ENCODE peak calls at places on chromosome 12, in nine cellular contexts. I, Y, C, S, B, R, D, F and L are unnamed samples.

GRCh38 chr12:113186033-113186365 is 478 bp downstream of the RITA1 start:
- DNase-seq in R (no peak), F (no peak), S (peak; percentile 68), D (peak; percentile 31), B (no peak), Y (peak; percentile 83), I (peak; percentile 45), C (peak; percentile 18), L (no peak)

GRCh38 chr12:54374555-54375257 is 9.8 kb downstream of the ZNF385A start:
- DNase-seq in F (no peak), S (no peak), Y (no peak), B (no peak), C (no peak), D (no peak), I (no peak), R (no peak), L (no peak)

GRCh38 chr12:85356596-85357385 is 76.8 kb downstream of the ALX1 start:
- DNase-seq in D (no peak), B (no peak), Y (no peak), I (no peak), C (no peak), F (no peak), S (no peak), R (no peak), L (no peak)

GRCh38 chr12:82650627-82651337 is 35.9 kb upstream of the TMTC2 start:
- DNase-seq in Y (no peak), S (no peak), C (no peak), I (no peak), F (peak; percentile 91), D (peak; percentile 74), R (no peak), B (peak; percentile 88), L (no peak)

GRCh38 chr12:34595749-34596733 is 573.7 kb downstream of the ALG10 start:
- DNase-seq in Y (no peak), S (no peak), R (no peak), B (no peak), C (no peak), F (no peak), D (no peak), I (no peak), L (no peak)

GRCh38 chr12:106118-106561 is 39.6 kb downstream of the IQSEC3 start:
- DNase-seq in C (no peak), S (peak; percentile 94), R (no peak), F (peak; percentile 71), B (no peak), I (peak; percentile 63), Y (peak; percentile 70), D (peak; percentile 17), L (no peak)

GRCh38 chr12:32820376-32820931 is 64.8 kb upstream of the YARS2 start:
- DNase-seq in C (no peak), S (no peak), D (no peak), F (no peak), Y (no peak), R (no peak), B (no peak), I (no peak), L (no peak)

GRCh38 chr12:48936379-48936979 is 11.2 kb upstream of the FKBP11 start:
- DNase-seq in D (peak; percentile 43), Y (peak; percentile 90), S (peak; percentile 74), F (peak; percentile 92), B (peak; percentile 85), C (peak; percentile 79), I (peak; percentile 90), R (peak; percentile 60), L (peak; percentile 81)

GRCh38 chr12:97301576-97301975 is 161.0 kb upstream of the RMST start:
- DNase-seq in Y (no peak), D (no peak), R (no peak), I (no peak), F (no peak), C (no peak), S (no peak), B (no peak), L (no peak)

GRCh38 chr12:3520168-3520567 is 29.2 kb downstream of the PRMT8 start:
- DNase-seq in D (no peak), R (no peak), F (no peak), C (no peak), I (no peak), B (peak; percentile 57), Y (no peak), S (no peak), L (no peak)

GRCh38 chr12:118302053-118302452 is 70.7 kb downstream of the TAOK3 start:
- DNase-seq in S (no peak), C (peak; percentile 53), R (no peak), B (no peak), Y (no peak), F (no peak), D (no peak), I (no peak), L (no peak)

GRCh38 chr12:104930388-104931326 is 27.4 kb downstream of the SLC41A2 start:
- DNase-seq in D (peak; percentile 3), F (no peak), I (no peak), C (peak; percentile 82), Y (no peak), R (no peak), B (no peak), S (no peak), L (peak; percentile 46)

GRCh38 chr12:65649126-65649525 is 175.2 kb upstream of the HMGA2 start:
- DNase-seq in S (no peak), I (no peak), D (no peak), B (peak; percentile 36), F (peak; percentile 61), Y (no peak), C (peak; percentile 100), R (no peak), L (no peak)

GRCh38 chr12:132502149-132502881 is 12.4 kb downstream of the FBRSL1 start:
- DNase-seq in S (peak; percentile 29), C (no peak), Y (peak; percentile 58), I (peak; percentile 72), F (no peak), D (no peak), R (no peak), B (peak; percentile 53), L (no peak)

GRCh38 chr12:132500856-132501180 is 10.9 kb downstream of the FBRSL1 start:
- DNase-seq in B (no peak), C (no peak), R (no peak), S (no peak), I (no peak), F (no peak), D (no peak), Y (no peak), L (no peak)

GRCh38 chr12:132501189-132501940 is 11.4 kb downstream of the FBRSL1 start:
- DNase-seq in R (no peak), F (no peak), S (no peak), D (no peak), Y (no peak), C (no peak), B (no peak), I (peak; percentile 36), L (no peak)

GRCh38 chr12:132498931-132499330 is 9.0 kb downstream of the FBRSL1 start:
- DNase-seq in Y (no peak), C (no peak), D (no peak), R (no peak), I (no peak), S (no peak), F (no peak), B (no peak), L (no peak)

GRCh38 chr12:132500137-132500855 is 10.3 kb downstream of the FBRSL1 start:
- DNase-seq in S (no peak), C (no peak), D (no peak), F (no peak), R (no peak), B (no peak), Y (peak; percentile 50), I (no peak), L (no peak)
- H3K4me1 ChIP-seq in S (peaks cover 6% of the 10 kb centered on the region), C (peaks cover 2% of the 10 kb centered on the region), D (peaks cover 37% of the 10 kb centered on the region), F (peaks cover 55% of the 10 kb centered on the region), R (peaks cover 60% of the 10 kb centered on the region), B (peaks cover 10% of the 10 kb centered on the region), Y (peaks cover 15% of the 10 kb centered on the region), I (peaks cover 18% of the 10 kb centered on the region), L (peaks cover 4% of the 10 kb centered on the region)

GRCh38 chr12:102498471-102498870 is 18.1 kb upstream of the IGF1 start:
- DNase-seq in I (no peak), Y (no peak), B (no peak), D (no peak), F (no peak), S (no peak), C (no peak), R (no peak), L (no peak)

GRCh38 chr12:102501773-102502172 is 21.4 kb upstream of the IGF1 start:
- DNase-seq in R (no peak), D (no peak), F (no peak), B (no peak), C (no peak), I (no peak), S (no peak), Y (no peak), L (no peak)

GRCh38 chr12:102496571-102496970 is 16.2 kb upstream of the IGF1 start:
- DNase-seq in C (no peak), F (no peak), R (no peak), I (no peak), B (no peak), S (no peak), Y (no peak), D (no peak), L (no peak)
- H3K4me3 ChIP-seq in C (no peak overlapping the region), F (no peak overlapping the region), R (no peak overlapping the region), I (no peak overlapping the region), B (no peak overlapping the region), S (no peak overlapping the region), Y (no peak overlapping the region), D (no peak overlapping the region), L (no peak overlapping the region)

GRCh38 chr12:6323340-6323994 is 13.0 kb downstream of the PLEKHG6 start:
- DNase-seq in B (no peak), I (peak; percentile 81), F (no peak), C (peak; percentile 94), D (peak; percentile 78), Y (peak; percentile 64), R (peak; percentile 27), S (peak; percentile 77), L (peak; percentile 54)

GRCh38 chr12:6326316-6326959 is 15.4 kb downstream of the TNFRSF1A start:
- DNase-seq in R (no peak), Y (peak; percentile 85), S (peak; percentile 51), C (peak; percentile 52), B (no peak), D (peak; percentile 65), I (peak; percentile 83), F (no peak), L (no peak)

GRCh38 chr12:6327159-6327558 is 14.7 kb downstream of the TNFRSF1A start:
- DNase-seq in Y (no peak), F (no peak), I (no peak), D (no peak), C (no peak), S (no peak), R (no peak), B (no peak), L (no peak)

GRCh38 chr12:6323995-6324711 is 13.7 kb downstream of the PLEKHG6 start:
- DNase-seq in Y (no peak), I (no peak), R (no peak), S (no peak), F (no peak), D (no peak), B (no peak), C (no peak), L (no peak)

GRCh38 chr12:6324936-6325750 is 14.7 kb downstream of the PLEKHG6 start:
- DNase-seq in I (no peak), S (no peak), F (no peak), B (no peak), Y (no peak), D (no peak), C (no peak), R (no peak), L (no peak)
- H3K4me1 ChIP-seq in I (peaks cover 33% of the 10 kb centered on the region), S (peaks cover 33% of the 10 kb centered on the region), F (peaks cover 12% of the 10 kb centered on the region), B (peaks cover 8% of the 10 kb centered on the region), Y (peaks cover 39% of the 10 kb centered on the region), D (peaks cover 46% of the 10 kb centered on the region), C (peaks cover 25% of the 10 kb centered on the region), R (peaks cover 22% of the 10 kb centered on the region), L (peaks cover 33% of the 10 kb centered on the region)

GRCh38 chr12:79692249-79692619 is 1.5 kb upstream of the PAWR start:
- DNase-seq in I (no peak), B (no peak), C (peak; percentile 4), F (no peak), D (no peak), Y (peak; percentile 36), R (no peak), S (no peak), L (no peak)
- H3K4me3 ChIP-seq in I (peak overlapping the region; percentile 94), B (peak overlapping the region; percentile 80), C (peak overlapping the region; percentile 96), F (peak overlapping the region; percentile 91), D (peak overlapping the region; percentile 70), Y (no peak overlapping the region), R (no peak overlapping the region), S (no peak overlapping the region), L (no peak overlapping the region)